ENCODE peak calls at places on chromosomes 12 and 14, in six cellular contexts. V is mucosa of gallbladder, X is brain microvascular endothelial cell, Z is ELF-1, O is smooth muscle cell of the brain vasculature, N is hepatic stellate cell. I is an unnamed sample.

GRCh38 chr12:112971248-112971647 is 7.1 kb upstream of the OAS2 start:
- DNase-seq in V (no peak), X (no peak), Z (no peak), O (no peak), N (no peak), I (no peak)

GRCh38 chr14:42057176-42057575 is 450.5 kb downstream of the LRFN5 start:
- DNase-seq in V (no peak), X (no peak), Z (no peak), O (no peak), N (no peak), I (no peak)

GRCh38 chr14:61927015-61927414 is 164.8 kb downstream of the SNAPC1 start:
- DNase-seq in V (no peak), X (peak; percentile 31), Z (no peak), O (no peak), N (no peak), I (no peak)

GRCh38 chr14:69049675-69050074 is 70.6 kb upstream of the ACTN1 start:
- DNase-seq in V (no peak), X (peak; percentile 73), Z (no peak), O (no peak), N (peak; percentile 55), I (no peak)

GRCh38 chr14:91367173-91368171 is 50.1 kb downstream of the CCDC88C start:
- DNase-seq in V (no peak), X (peak; percentile 83), Z (no peak), O (no peak), N (peak; percentile 65), I (no peak)

GRCh38 chr12:124053855-124054254 is 80.8 kb downstream of the ZNF664 start:
- DNase-seq in V (peak; percentile 53), X (peak; percentile 58), Z (peak; percentile 82), O (peak; percentile 43), N (peak; percentile 47), I (peak; percentile 23)

GRCh38 chr14:54652188-54652889 is 85.4 kb downstream of the SAMD4A start:
- DNase-seq in V (peak; percentile 89), X (peak; percentile 98), Z (peak; percentile 89), O (peak; percentile 89), N (peak; percentile 81), I (peak; percentile 96)

GRCh38 chr12:52275686-52276085 is 1.2 kb downstream of the KRT86 start:
- DNase-seq in V (no peak), X (no peak), Z (no peak), O (no peak), N (no peak), I (no peak)

GRCh38 chr14:69135133-69135532 is 17.8 kb downstream of the DCAF5 start:
- DNase-seq in V (no peak), X (no peak), Z (no peak), O (no peak), N (no peak), I (no peak)

GRCh38 chr12:1272132-1272531 is 281.1 kb downstream of the ERC1 start:
- DNase-seq in V (no peak), X (no peak), Z (no peak), O (no peak), N (no peak), I (no peak)

GRCh38 chr12:75807494-75807893 is 224.1 kb downstream of the PHLDA1 start:
- DNase-seq in V (no peak), X (no peak), Z (no peak), O (no peak), N (no peak), I (no peak)

GRCh38 chr14:41607966-41608663 is 1.4 kb downstream of the LRFN5 start:
- DNase-seq in V (no peak), X (no peak), Z (peak; percentile 54), O (no peak), N (no peak), I (no peak)

GRCh38 chr12:113184098-113184899 is 979 bp downstream of the DDX54 start:
- DNase-seq in V (no peak), X (no peak), Z (no peak), O (no peak), N (no peak), I (no peak)

GRCh38 chr12:100955139-100955538 is 160.6 kb downstream of the ANO4 start:
- DNase-seq in V (no peak), X (peak; percentile 63), Z (peak; percentile 70), O (peak; percentile 9), N (no peak), I (no peak)

GRCh38 chr12:89309452-89309802 is 42.9 kb downstream of the DUSP6 start:
- DNase-seq in V (no peak), X (no peak), Z (no peak), O (no peak), N (peak; percentile 6), I (no peak)

GRCh38 chr14:101065696-101066694 is 162.5 kb upstream of the RTL1 start:
- DNase-seq in V (no peak), X (no peak), Z (no peak), O (no peak), N (no peak), I (no peak)

GRCh38 chr14:41607119-41607785 is 576 bp downstream of the LRFN5 start:
- DNase-seq in V (no peak), X (no peak), Z (peak; percentile 46), O (peak; percentile 7), N (no peak), I (no peak)

GRCh38 chr12:86543716-86544115 is 287.5 kb upstream of the MGAT4C start:
- DNase-seq in V (no peak), X (no peak), Z (no peak), O (no peak), N (no peak), I (no peak)

GRCh38 chr12:32558941-32559340 is 120.2 kb upstream of the DNM1L start:
- DNase-seq in V (no peak), X (no peak), Z (no peak), O (no peak), N (peak; percentile 31), I (no peak)

GRCh38 chr12:50074936-50075807 is 10.0 kb upstream of the SMARCD1 start:
- DNase-seq in V (peak; percentile 86), X (peak; percentile 73), Z (peak; percentile 93), O (peak; percentile 65), N (peak; percentile 89), I (peak; percentile 68)

GRCh38 chr12:117118838-117119591 is 19.8 kb upstream of the TESC start:
- DNase-seq in V (no peak), X (no peak), Z (peak; percentile 44), O (no peak), N (no peak), I (no peak)

GRCh38 chr12:51631591-51631990 is 40.6 kb downstream of the SCN8A start:
- DNase-seq in V (peak; percentile 23), X (peak; percentile 38), Z (no peak), O (no peak), N (peak; percentile 24), I (peak; percentile 12)

GRCh38 chr14:70663707-70664179 is 22.0 kb downstream of the TTC9 start:
- DNase-seq in V (no peak), X (no peak), Z (no peak), O (no peak), N (peak; percentile 19), I (no peak)

GRCh38 chr12:95104919-95105452 is 31.6 kb upstream of the NR2C1 start:
- DNase-seq in V (no peak), X (no peak), Z (no peak), O (no peak), N (no peak), I (no peak)

GRCh38 chr12:16893426-16893825 is 287.5 kb upstream of the LMO3 start:
- DNase-seq in V (no peak), X (no peak), Z (no peak), O (no peak), N (no peak), I (no peak)

GRCh38 chr12:88113871-88114270 is 28.0 kb downstream of the CEP290 start:
- DNase-seq in V (no peak), X (peak; percentile 14), Z (no peak), O (no peak), N (peak; percentile 37), I (peak; percentile 50)

GRCh38 chr12:69168828-69169227 is 70.5 kb upstream of the CPSF6 start:
- DNase-seq in V (no peak), X (no peak), Z (no peak), O (no peak), N (no peak), I (no peak)

GRCh38 chr14:96173646-96174475 is 30.8 kb upstream of the BDKRB2 start:
- DNase-seq in V (no peak), X (no peak), Z (peak; percentile 48), O (no peak), N (no peak), I (no peak)

GRCh38 chr12:50806176-50806575 is 36.5 kb upstream of the TMPRSS12 start:
- DNase-seq in V (no peak), X (no peak), Z (no peak), O (no peak), N (no peak), I (no peak)

GRCh38 chr12:6748761-6749160 is 4.2 kb downstream of the MLF2 start:
- DNase-seq in V (no peak), X (no peak), Z (no peak), O (no peak), N (no peak), I (no peak)

GRCh38 chr12:127388985-127389384 is 878.0 kb upstream of the TMEM132C start:
- DNase-seq in V (no peak), X (peak; percentile 43), Z (no peak), O (no peak), N (no peak), I (no peak)

GRCh38 chr14:90551733-90552464 is 155.1 kb downstream of the CALM1 start:
- DNase-seq in V (no peak), X (no peak), Z (no peak), O (no peak), N (no peak), I (no peak)

I was measured in amniotic stem cell.